ENCODE peak calls at places on chromosomes 6 and 20, in eight cellular contexts. Y, Q, T, K, N, S, H and F are unnamed samples.

GRCh38 chr20:20237093-20237959 is 130.6 kb upstream of the INSM1 start:
- DNase-seq in Y (peak), Q (peak), T (peak), K (no peak), N (peak), S (peak), H (peak), F (peak)

GRCh38 chr6:37354526-37355384 is 972 bp downstream of the RNF8 start:
- DNase-seq in Y (peak), Q (peak), T (peak), K (no peak), N (peak), S (no peak), H (no peak), F (peak)

GRCh38 chr6:84866715-84867114 is 102.3 kb upstream of the TBX18 start:
- DNase-seq in Y (no peak), Q (no peak), T (no peak), K (no peak), N (no peak), S (no peak), H (no peak), F (no peak)

GRCh38 chr6:149031545-149032317 is 284.9 kb downstream of the UST start:
- DNase-seq in Y (peak), Q (peak), T (no peak), K (no peak), N (peak), S (no peak), H (no peak), F (peak)

GRCh38 chr20:14928083-14928482 is 590.7 kb upstream of the FLRT3 start:
- DNase-seq in Y (no peak), Q (no peak), T (no peak), K (no peak), N (no peak), S (no peak), H (peak), F (no peak)

GRCh38 chr6:139550361-139550760 is 175.9 kb upstream of the CITED2 start:
- DNase-seq in Y (no peak), Q (no peak), T (no peak), K (no peak), N (no peak), S (no peak), H (no peak), F (no peak)

GRCh38 chr20:49853640-49854039 is 41.0 kb downstream of the SLC9A8 start:
- DNase-seq in Y (peak), Q (peak), T (no peak), K (no peak), N (peak), S (peak), H (no peak), F (peak)

GRCh38 chr6:105819774-105820173 is 266.4 kb upstream of the PRDM1 start:
- DNase-seq in Y (no peak), Q (no peak), T (no peak), K (no peak), N (no peak), S (no peak), H (no peak), F (no peak)

GRCh38 chr20:9146649-9147048 is 77.8 kb downstream of the PLCB4 start:
- DNase-seq in Y (no peak), Q (no peak), T (no peak), K (no peak), N (no peak), S (no peak), H (no peak), F (no peak)

GRCh38 chr20:25738198-25738597 is 41.5 kb upstream of the ZNF337 start:
- DNase-seq in Y (peak), Q (no peak), T (no peak), K (no peak), N (peak), S (no peak), H (no peak), F (peak)

GRCh38 chr20:62117658-62118057 is 4.6 kb upstream of the LSM14B start:
- DNase-seq in Y (no peak), Q (no peak), T (no peak), K (no peak), N (no peak), S (no peak), H (peak), F (no peak)

GRCh38 chr20:46237221-46237620 is 71.1 kb downstream of the CDH22 start:
- DNase-seq in Y (no peak), Q (no peak), T (no peak), K (no peak), N (no peak), S (no peak), H (no peak), F (no peak)

GRCh38 chr20:8447262-8448120 is 315.4 kb downstream of the PLCB1 start:
- DNase-seq in Y (no peak), Q (no peak), T (no peak), K (no peak), N (no peak), S (no peak), H (no peak), F (no peak)

GRCh38 chr6:136989591-136990578 is 54.9 kb downstream of the IL20RA start:
- DNase-seq in Y (no peak), Q (no peak), T (no peak), K (no peak), N (peak), S (peak), H (peak), F (peak)